ENCODE peak calls at places on chromosomes 5 and 9, in four cellular contexts. G, V, Z and X are unnamed samples. For H3K36me3, the result is how much of the 10 kb centered on the place peaks cover.

GRCh38 chr5:107359033-107359915 is 311.5 kb downstream of the EFNA5 start:
- DNase-seq in G (no peak), V (no peak), Z (no peak), X (no peak)

GRCh38 chr5:178114325-178115135 is 1.2 kb downstream of the N4BP3 start:
- DNase-seq in G (peak), V (no peak), Z (peak), X (no peak)

GRCh38 chr5:60544162-60544561 is 155.8 kb downstream of the DEPDC1B start:
- DNase-seq in G (no peak), V (no peak), Z (no peak), X (no peak)

GRCh38 chr5:9523090-9523813 is 22.6 kb downstream of the SEMA5A start:
- DNase-seq in G (peak), V (no peak), Z (no peak), X (no peak)

GRCh38 chr9:117458066-117458465 is 43.2 kb upstream of the ASTN2 start:
- DNase-seq in G (no peak), V (no peak), Z (no peak), X (no peak)

GRCh38 chr5:173408946-173409345 is 80.7 kb upstream of the STC2 start:
- DNase-seq in G (no peak), V (no peak), Z (no peak), X (no peak)

GRCh38 chr5:167973126-167973525 is 318.3 kb upstream of the WWC1 start:
- DNase-seq in G (no peak), V (no peak), Z (no peak), X (no peak)

GRCh38 chr5:81773574-81773973 is 22.7 kb upstream of the SSBP2 start:
- DNase-seq in G (no peak), V (no peak), Z (no peak), X (no peak)

GRCh38 chr9:130901498-130902203 is 5.0 kb upstream of the QRFP start:
- DNase-seq in G (peak), V (no peak), Z (no peak), X (no peak)

GRCh38 chr9:98016137-98016680 is 33.1 kb downstream of the ANP32B start:
- DNase-seq in G (no peak), V (no peak), Z (no peak), X (no peak)

GRCh38 chr5:74075900-74076484 is 450.0 kb downstream of the ARHGEF28 start:
- DNase-seq in G (no peak), V (no peak), Z (no peak), X (no peak)

GRCh38 chr5:36478646-36479307 is 127.6 kb upstream of the SLC1A3 start:
- DNase-seq in G (no peak), V (no peak), Z (no peak), X (no peak)

GRCh38 chr5:108102463-108102862 is 279.4 kb downstream of the FBXL17 start:
- DNase-seq in G (no peak), V (no peak), Z (no peak), X (no peak)

GRCh38 chr9:74122229-74122628 is 374.9 kb upstream of the RORB start:
- DNase-seq in G (no peak), V (no peak), Z (no peak), X (no peak)

GRCh38 chr9:135443811-135444470 is 35.6 kb upstream of the PPP1R26 start:
- DNase-seq in G (no peak), V (no peak), Z (peak), X (no peak)

GRCh38 chr5:136374003-136374402 is 8.7 kb upstream of the TRPC7 start:
- DNase-seq in G (no peak), V (no peak), Z (peak), X (no peak)

GRCh38 chr5:62093981-62094380 is 212.0 kb upstream of the KIF2A start:
- DNase-seq in G (peak), V (no peak), Z (peak), X (no peak)

GRCh38 chr5:135393691-135394090 is 5.3 kb downstream of the MACROH2A1 start:
- DNase-seq in G (peak), V (no peak), Z (no peak), X (no peak)

GRCh38 chr9:109856785-109857184 is 76.8 kb downstream of the PALM2AKAP2 start:
- DNase-seq in G (no peak), V (no peak), Z (peak), X (peak)

GRCh38 chr5:53114988-53115387 is 5.4 kb upstream of the MOCS2 start:
- DNase-seq in G (no peak), V (no peak), Z (no peak), X (no peak)

GRCh38 chr5:142680605-142681259 is 5.2 kb downstream of the FGF1 start:
- DNase-seq in G (no peak), V (no peak), Z (no peak), X (no peak)

GRCh38 chr9:95507456-95508241 is 9.1 kb downstream of the PTCH1 start:
- DNase-seq in G (peak), V (peak), Z (peak), X (no peak)

GRCh38 chr9:4987996-4988421 is 2.9 kb downstream of the JAK2 start:
- DNase-seq in G (peak), V (no peak), Z (peak), X (no peak)

GRCh38 chr5:115389074-115389798 is 92.8 kb upstream of the CCDC112 start:
- DNase-seq in G (no peak), V (no peak), Z (no peak), X (no peak)

GRCh38 chr9:110939053-110939452 is 99.2 kb downstream of the LPAR1 start:
- DNase-seq in G (no peak), V (no peak), Z (no peak), X (no peak)

GRCh38 chr9:110936719-110937452 is 101.4 kb downstream of the LPAR1 start:
- DNase-seq in G (peak), V (no peak), Z (no peak), X (peak)

GRCh38 chr9:110942522-110942921 is 95.7 kb downstream of the LPAR1 start:
- DNase-seq in G (peak), V (no peak), Z (no peak), X (no peak)

GRCh38 chr9:110940949-110941557 is 97.2 kb downstream of the LPAR1 start:
- DNase-seq in G (no peak), V (no peak), Z (no peak), X (no peak)

GRCh38 chr9:110939573-110939972 is 98.7 kb downstream of the LPAR1 start:
- DNase-seq in G (no peak), V (no peak), Z (no peak), X (no peak)
- H3K36me3 ChIP-seq in G (under half), V (under half), Z (under half), X (under half)

DNA sequence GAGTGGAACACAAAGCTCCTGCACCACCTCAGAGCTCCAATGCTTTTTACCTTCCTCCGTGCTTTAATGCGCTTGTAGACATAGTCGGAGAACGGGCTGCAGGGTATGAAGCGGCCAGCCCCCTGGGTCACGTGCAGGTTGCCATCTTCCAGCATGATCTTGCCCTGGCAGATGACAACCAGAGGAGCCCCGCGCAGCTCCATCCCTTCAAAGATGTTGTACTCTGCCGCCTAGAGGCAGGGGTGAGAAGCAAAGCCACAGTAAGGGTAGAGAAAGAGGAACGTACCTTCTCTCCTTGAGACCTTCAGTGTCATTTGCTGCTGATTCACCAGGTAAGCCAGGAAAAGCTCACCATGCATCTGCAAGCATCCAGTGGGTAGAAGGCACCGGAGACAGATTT is 112.3 kb downstream of the DPYSL3 start:
- DNase-seq in G (peak), V (no peak), Z (peak), X (no peak)
- H3K36me3 ChIP-seq in G (under half), V (under half), Z (under half), X (half or more)

DNA sequence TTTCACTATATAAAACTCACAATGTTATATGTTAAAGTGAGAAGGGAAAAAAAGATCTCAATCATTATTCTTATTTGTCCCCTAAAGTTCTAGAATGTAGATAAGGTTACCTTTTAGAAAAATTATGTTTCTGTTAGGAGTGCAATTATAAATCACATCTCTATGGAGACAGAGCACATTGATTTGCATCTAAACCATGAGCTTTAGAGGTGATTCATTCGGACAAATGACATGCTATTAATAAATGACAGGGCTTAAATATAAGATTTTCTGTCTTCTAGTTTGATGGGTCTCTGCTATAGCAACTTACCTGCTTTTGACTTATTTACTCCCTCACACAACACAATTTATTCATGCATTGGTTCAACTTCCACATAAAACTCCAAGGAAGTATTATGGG is 39.8 kb downstream of the RASEF start:
- DNase-seq in G (no peak), V (no peak), Z (no peak), X (no peak)
- H3K36me3 ChIP-seq in G (under half), V (under half), Z (under half), X (under half)

GRCh38 chr5:171872666-171873065 is 87.0 kb downstream of the SMIM23 start:
- DNase-seq in G (peak), V (no peak), Z (no peak), X (no peak)
- H3K36me3 ChIP-seq in G (under half), V (under half), Z (under half), X (under half)

GRCh38 chr5:17260549-17260948 is 43.1 kb downstream of the BASP1 start:
- DNase-seq in G (no peak), V (no peak), Z (no peak), X (no peak)
- H3K36me3 ChIP-seq in G (under half), V (under half), Z (under half), X (under half)